ENCODE peak calls at places on chromosomes 11 and 22, in ten cellular contexts. One of them, this sample, is unnamed.

GRCh38 chr11:129313588-129314288 is 61.9 kb upstream of the BARX2 start:
- DNase-seq in AG09309: peak; percentile 8
- DNase-seq in NB4: no peak
- DNase-seq in WTC11: no peak
- DNase-seq in vagina: no peak
- DNase-seq in SK-N-SH: no peak
- DNase-seq in choroid plexus epithelial cell: no peak
- DNase-seq in esophagus squamous epithelium: no peak
- DNase-seq in HL-60: no peak
- DNase-seq in kidney epithelial cell: no peak
- DNase-seq in this sample: no peak

GRCh38 chr11:1458340-1459218 is 28.0 kb downstream of the MOB2 start:
- DNase-seq in AG09309: no peak
- DNase-seq in NB4: peak; percentile 36
- DNase-seq in WTC11: peak; percentile 53
- DNase-seq in vagina: no peak
- DNase-seq in SK-N-SH: peak; percentile 90
- DNase-seq in choroid plexus epithelial cell: peak; percentile 31
- DNase-seq in esophagus squamous epithelium: no peak
- DNase-seq in HL-60: no peak
- DNase-seq in kidney epithelial cell: no peak
- DNase-seq in this sample: peak; percentile 77

GRCh38 chr11:35541621-35542375 is 16.4 kb upstream of the PAMR1 start:
- DNase-seq in AG09309: no peak
- DNase-seq in NB4: no peak
- DNase-seq in WTC11: no peak
- DNase-seq in vagina: no peak
- DNase-seq in SK-N-SH: no peak
- DNase-seq in choroid plexus epithelial cell: peak; percentile 94
- DNase-seq in esophagus squamous epithelium: no peak
- DNase-seq in HL-60: no peak
- DNase-seq in kidney epithelial cell: no peak
- DNase-seq in this sample: no peak

GRCh38 chr22:19902245-19902699 is 39.3 kb upstream of the COMT start:
- DNase-seq in AG09309: no peak
- DNase-seq in NB4: no peak
- DNase-seq in WTC11: no peak
- DNase-seq in vagina: no peak
- DNase-seq in SK-N-SH: no peak
- DNase-seq in choroid plexus epithelial cell: no peak
- DNase-seq in esophagus squamous epithelium: no peak
- DNase-seq in HL-60: no peak
- DNase-seq in kidney epithelial cell: no peak
- DNase-seq in this sample: no peak

GRCh38 chr11:128928400-128928799 is 14.3 kb downstream of the TP53AIP1 start:
- DNase-seq in AG09309: no peak
- DNase-seq in NB4: no peak
- DNase-seq in WTC11: no peak
- DNase-seq in vagina: no peak
- DNase-seq in SK-N-SH: no peak
- DNase-seq in choroid plexus epithelial cell: no peak
- DNase-seq in esophagus squamous epithelium: no peak
- DNase-seq in HL-60: no peak
- DNase-seq in kidney epithelial cell: no peak
- DNase-seq in this sample: no peak

GRCh38 chr11:44564198-44564597 is 1.3 kb upstream of the CD82 start:
- DNase-seq in AG09309: no peak
- DNase-seq in NB4: no peak
- DNase-seq in WTC11: no peak
- DNase-seq in vagina: no peak
- DNase-seq in SK-N-SH: no peak
- DNase-seq in choroid plexus epithelial cell: no peak
- DNase-seq in esophagus squamous epithelium: no peak
- DNase-seq in HL-60: no peak
- DNase-seq in kidney epithelial cell: no peak
- DNase-seq in this sample: no peak

GRCh38 chr11:47408598-47409439 is 429 bp downstream of the SLC39A13 start:
- DNase-seq in AG09309: no peak
- DNase-seq in NB4: no peak
- DNase-seq in WTC11: peak; percentile 49
- DNase-seq in vagina: no peak
- DNase-seq in SK-N-SH: peak; percentile 81
- DNase-seq in choroid plexus epithelial cell: peak; percentile 83
- DNase-seq in esophagus squamous epithelium: no peak
- DNase-seq in HL-60: no peak
- DNase-seq in kidney epithelial cell: peak; percentile 57
- DNase-seq in this sample: no peak

GRCh38 chr22:45318558-45319318 is 9.0 kb downstream of the FAM118A start:
- DNase-seq in AG09309: peak; percentile 4
- DNase-seq in NB4: peak; percentile 71
- DNase-seq in WTC11: no peak
- DNase-seq in vagina: no peak
- DNase-seq in SK-N-SH: no peak
- DNase-seq in choroid plexus epithelial cell: peak; percentile 72
- DNase-seq in esophagus squamous epithelium: no peak
- DNase-seq in HL-60: peak; percentile 25
- DNase-seq in kidney epithelial cell: peak; percentile 16
- DNase-seq in this sample: no peak

GRCh38 chr22:44229331-44229730 is 48.6 kb downstream of the PARVG start:
- DNase-seq in AG09309: no peak
- DNase-seq in NB4: no peak
- DNase-seq in WTC11: no peak
- DNase-seq in vagina: no peak
- DNase-seq in SK-N-SH: no peak
- DNase-seq in choroid plexus epithelial cell: no peak
- DNase-seq in esophagus squamous epithelium: no peak
- DNase-seq in HL-60: no peak
- DNase-seq in kidney epithelial cell: no peak
- DNase-seq in this sample: no peak

GRCh38 chr11:3156282-3156660 is 8.8 kb downstream of the OSBPL5 start:
- DNase-seq in AG09309: no peak
- DNase-seq in NB4: peak; percentile 87
- DNase-seq in WTC11: no peak
- DNase-seq in vagina: no peak
- DNase-seq in SK-N-SH: no peak
- DNase-seq in choroid plexus epithelial cell: peak; percentile 27
- DNase-seq in esophagus squamous epithelium: no peak
- DNase-seq in HL-60: peak; percentile 78
- DNase-seq in kidney epithelial cell: no peak
- DNase-seq in this sample: peak; percentile 10

GRCh38 chr11:19577849-19578619 is 134.6 kb upstream of the NAV2 start:
- DNase-seq in AG09309: peak; percentile 72
- DNase-seq in NB4: no peak
- DNase-seq in WTC11: no peak
- DNase-seq in vagina: no peak
- DNase-seq in SK-N-SH: peak; percentile 57
- DNase-seq in choroid plexus epithelial cell: peak; percentile 60
- DNase-seq in esophagus squamous epithelium: no peak
- DNase-seq in HL-60: no peak
- DNase-seq in kidney epithelial cell: no peak
- DNase-seq in this sample: no peak

GRCh38 chr22:47569389-47570299 is 807.2 kb downstream of the TBC1D22A start:
- DNase-seq in AG09309: no peak
- DNase-seq in NB4: no peak
- DNase-seq in WTC11: no peak
- DNase-seq in vagina: peak; percentile 61
- DNase-seq in SK-N-SH: no peak
- DNase-seq in choroid plexus epithelial cell: no peak
- DNase-seq in esophagus squamous epithelium: no peak
- DNase-seq in HL-60: no peak
- DNase-seq in kidney epithelial cell: no peak
- DNase-seq in this sample: no peak

GRCh38 chr11:111265421-111265820 is 19.9 kb downstream of the POU2AF2 start:
- DNase-seq in AG09309: no peak
- DNase-seq in NB4: no peak
- DNase-seq in WTC11: no peak
- DNase-seq in vagina: no peak
- DNase-seq in SK-N-SH: no peak
- DNase-seq in choroid plexus epithelial cell: no peak
- DNase-seq in esophagus squamous epithelium: no peak
- DNase-seq in HL-60: no peak
- DNase-seq in kidney epithelial cell: no peak
- DNase-seq in this sample: no peak

GRCh38 chr11:38711110-38711509 is 2113.1 kb upstream of the RAG2 start:
- DNase-seq in AG09309: no peak
- DNase-seq in NB4: no peak
- DNase-seq in WTC11: no peak
- DNase-seq in vagina: no peak
- DNase-seq in SK-N-SH: no peak
- DNase-seq in choroid plexus epithelial cell: no peak
- DNase-seq in esophagus squamous epithelium: no peak
- DNase-seq in HL-60: no peak
- DNase-seq in kidney epithelial cell: no peak
- DNase-seq in this sample: no peak

DNA sequence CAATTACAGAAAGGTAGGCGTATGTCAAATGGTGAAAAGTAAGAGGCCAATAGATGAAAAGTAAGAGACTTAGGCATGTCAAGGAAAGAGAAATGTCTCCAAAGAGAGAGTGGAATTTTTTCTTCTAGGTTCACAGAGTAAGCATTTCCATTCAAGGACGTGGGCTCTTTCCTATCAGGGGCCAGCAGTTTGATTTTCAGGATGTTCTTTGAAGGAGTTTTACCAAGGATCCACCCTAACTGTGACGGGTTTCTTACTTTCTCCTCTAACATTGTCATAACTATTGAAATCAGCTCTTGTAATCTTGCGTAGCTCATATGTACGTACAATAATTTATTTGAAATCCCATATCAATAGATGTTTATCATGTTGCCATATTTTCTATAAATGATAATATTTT is 2112.2 kb upstream of the RAG2 start:
- DNase-seq in AG09309: no peak
- DNase-seq in NB4: no peak
- DNase-seq in WTC11: no peak
- DNase-seq in vagina: no peak
- DNase-seq in SK-N-SH: no peak
- DNase-seq in choroid plexus epithelial cell: no peak
- DNase-seq in esophagus squamous epithelium: no peak
- DNase-seq in HL-60: no peak
- DNase-seq in kidney epithelial cell: no peak
- DNase-seq in this sample: no peak
- TF ChIP-seq CTCF in AG09309: no peak
- TF ChIP-seq CTCF in NB4: no peak
- TF ChIP-seq CTCF in WTC11: no peak
- TF ChIP-seq CTCF in vagina: no peak
- TF ChIP-seq CTCF in SK-N-SH: no peak
- TF ChIP-seq CTCF in choroid plexus epithelial cell: no peak
- TF ChIP-seq CTCF in esophagus squamous epithelium: no peak
- TF ChIP-seq CTCF in HL-60: no peak
- TF ChIP-seq CTCF in kidney epithelial cell: no peak
- TF ChIP-seq CTCF in this sample: no peak

DNA sequence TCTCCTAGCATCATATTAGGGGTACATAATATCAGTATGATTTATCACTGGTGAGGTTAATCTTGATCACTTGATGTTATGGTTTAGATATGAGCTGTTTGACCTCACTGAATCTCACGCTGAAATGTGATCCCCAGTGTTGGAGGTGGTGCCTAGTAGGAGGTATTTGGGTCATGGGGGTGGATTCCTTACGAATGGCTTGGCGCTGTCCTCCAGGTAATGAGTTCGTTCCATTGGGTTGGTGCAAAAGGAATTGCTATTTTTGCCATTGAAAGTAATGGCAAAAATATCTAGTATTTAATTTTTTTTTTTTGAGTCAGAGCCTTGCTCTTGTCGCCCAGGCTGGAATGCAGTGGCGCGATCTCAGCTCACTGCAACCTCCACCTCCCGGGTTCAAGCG is 326.3 kb downstream of the AASDHPPT start:
- DNase-seq in AG09309: no peak
- DNase-seq in NB4: no peak
- DNase-seq in WTC11: no peak
- DNase-seq in vagina: no peak
- DNase-seq in SK-N-SH: no peak
- DNase-seq in choroid plexus epithelial cell: no peak
- DNase-seq in esophagus squamous epithelium: no peak
- DNase-seq in HL-60: no peak
- DNase-seq in kidney epithelial cell: no peak
- DNase-seq in this sample: no peak
- TF ChIP-seq CTCF in AG09309: no peak
- TF ChIP-seq CTCF in NB4: no peak
- TF ChIP-seq CTCF in WTC11: no peak
- TF ChIP-seq CTCF in vagina: no peak
- TF ChIP-seq CTCF in SK-N-SH: no peak
- TF ChIP-seq CTCF in choroid plexus epithelial cell: no peak
- TF ChIP-seq CTCF in esophagus squamous epithelium: no peak
- TF ChIP-seq CTCF in HL-60: no peak
- TF ChIP-seq CTCF in kidney epithelial cell: no peak
- TF ChIP-seq CTCF in this sample: no peak

DNA sequence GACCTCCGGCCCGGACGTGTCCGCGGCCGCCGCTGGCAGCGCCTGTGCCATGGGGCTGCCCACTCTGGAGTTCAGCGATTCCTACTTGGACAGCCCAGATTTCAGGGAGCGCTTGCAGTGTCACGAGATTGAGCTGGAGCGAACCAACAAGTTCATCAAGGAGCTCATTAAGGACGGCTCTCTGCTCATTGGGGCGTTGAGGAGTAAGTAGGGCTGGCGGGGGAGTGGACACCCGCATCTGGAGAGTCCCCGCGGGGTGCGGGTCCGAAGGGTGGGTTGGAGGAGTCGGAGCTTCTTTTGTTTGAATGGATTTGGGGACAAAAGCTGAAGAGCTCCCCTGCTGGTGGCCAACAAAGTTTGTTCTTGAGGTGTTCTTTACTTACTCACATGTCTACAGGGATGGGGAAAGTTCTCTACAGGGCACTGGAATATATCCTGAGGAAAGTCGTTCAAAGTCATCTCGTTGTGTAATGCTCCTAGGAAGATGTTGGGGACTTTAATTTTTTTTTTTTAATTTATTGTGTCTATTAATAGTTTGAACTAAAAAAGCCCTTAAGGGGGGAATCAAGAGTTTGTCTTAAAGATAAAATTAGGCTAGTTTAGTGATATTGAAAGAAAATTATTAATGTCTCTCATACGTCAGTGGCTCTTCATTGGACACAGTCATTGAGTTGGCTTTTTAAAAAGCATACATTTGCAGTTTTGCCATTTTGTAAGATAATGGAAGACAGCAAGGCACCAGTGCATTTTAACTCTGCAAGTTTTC is 725 bp downstream of the ARHGAP42 start:
- DNase-seq in AG09309: peak; percentile 46
- DNase-seq in NB4: peak; percentile 25
- DNase-seq in WTC11: peak; percentile 72
- DNase-seq in vagina: no peak
- DNase-seq in SK-N-SH: peak; percentile 47
- DNase-seq in choroid plexus epithelial cell: peak; percentile 87
- DNase-seq in esophagus squamous epithelium: no peak
- DNase-seq in HL-60: peak; percentile 21
- DNase-seq in kidney epithelial cell: peak; percentile 73
- DNase-seq in this sample: peak; percentile 54
- TF ChIP-seq CTCF in AG09309: peak; percentile 74
- TF ChIP-seq CTCF in NB4: peak; percentile 28
- TF ChIP-seq CTCF in WTC11: peak; percentile 44
- TF ChIP-seq CTCF in vagina: peak; percentile 54
- TF ChIP-seq CTCF in SK-N-SH: peak; percentile 70
- TF ChIP-seq CTCF in choroid plexus epithelial cell: peak; percentile 78
- TF ChIP-seq CTCF in esophagus squamous epithelium: peak; percentile 33
- TF ChIP-seq CTCF in HL-60: no peak
- TF ChIP-seq CTCF in kidney epithelial cell: peak; percentile 76
- TF ChIP-seq CTCF in this sample: peak; percentile 67

DNA sequence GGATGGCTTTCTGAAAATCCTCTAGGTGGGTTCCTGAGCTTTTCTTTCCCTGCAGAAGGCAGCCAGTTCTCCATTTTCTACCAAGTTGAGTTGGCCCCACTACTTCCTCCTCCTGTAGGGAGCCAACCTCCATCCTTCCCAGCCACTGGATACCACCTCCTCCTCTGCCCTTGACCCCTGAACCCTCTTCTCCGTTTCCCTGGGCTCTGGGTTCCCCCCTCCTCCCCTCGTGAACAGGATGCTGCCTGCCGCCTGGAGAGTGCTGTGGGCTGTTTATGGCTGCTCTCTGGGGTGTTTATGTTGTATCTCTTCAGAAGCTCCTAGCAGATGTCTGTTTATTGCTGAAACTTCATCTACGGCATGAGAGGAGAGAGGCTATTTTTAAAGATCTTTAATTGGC is 8.6 kb downstream of the MICAL2 start:
- DNase-seq in AG09309: no peak
- DNase-seq in NB4: peak; percentile 66
- DNase-seq in WTC11: no peak
- DNase-seq in vagina: no peak
- DNase-seq in SK-N-SH: no peak
- DNase-seq in choroid plexus epithelial cell: no peak
- DNase-seq in esophagus squamous epithelium: no peak
- DNase-seq in HL-60: peak; percentile 53
- DNase-seq in kidney epithelial cell: no peak
- DNase-seq in this sample: no peak
- TF ChIP-seq CTCF in AG09309: no peak
- TF ChIP-seq CTCF in NB4: peak; percentile 40
- TF ChIP-seq CTCF in WTC11: no peak
- TF ChIP-seq CTCF in vagina: no peak
- TF ChIP-seq CTCF in SK-N-SH: peak; percentile 26
- TF ChIP-seq CTCF in choroid plexus epithelial cell: peak; percentile 48
- TF ChIP-seq CTCF in esophagus squamous epithelium: no peak
- TF ChIP-seq CTCF in HL-60: no peak
- TF ChIP-seq CTCF in kidney epithelial cell: no peak
- TF ChIP-seq CTCF in this sample: no peak